ENCODE peak calls at places on chromosomes 12 and 14, in four cellular contexts. D is mesenchymal stem cell, G is neuronal stem cell, K is IMR-90. H is an unnamed sample.

GRCh38 chr12:47602330-47602729 is 103.5 kb downstream of the RPAP3 start:
- DNase-seq in D (peak; percentile 3), G (no peak), K (peak; percentile 52), H (no peak)

GRCh38 chr12:42262271-42262670 is 24.2 kb upstream of the YAF2 start:
- DNase-seq in D (no peak), G (no peak), K (peak; percentile 2), H (no peak)

GRCh38 chr12:53579545-53579955 is 46.6 kb downstream of the ATF7 start:
- DNase-seq in D (no peak), G (no peak), K (no peak), H (peak; percentile 36)

GRCh38 chr12:119949145-119949544 is 39.9 kb upstream of the BICDL1 start:
- DNase-seq in D (no peak), G (no peak), K (no peak), H (no peak)

GRCh38 chr12:32115404-32116104 is 8.9 kb downstream of the BICD1 start:
- DNase-seq in D (peak; percentile 97), G (no peak), K (peak; percentile 100), H (no peak)

GRCh38 chr12:103924761-103925641 is 5.2 kb upstream of the HSP90B1 start:
- DNase-seq in D (peak; percentile 75), G (no peak), K (peak; percentile 88), H (no peak)

GRCh38 chr12:89333564-89334252 is 18.6 kb downstream of the DUSP6 start:
- DNase-seq in D (peak; percentile 75), G (no peak), K (no peak), H (peak; percentile 14)

GRCh38 chr14:75484711-75485429 is 37.4 kb upstream of the BATF start:
- DNase-seq in D (no peak), G (no peak), K (no peak), H (peak; percentile 38)

GRCh38 chr12:45208604-45209487 is 7.0 kb upstream of the ANO6 start:
- DNase-seq in D (peak; percentile 85), G (no peak), K (peak; percentile 84), H (no peak)

GRCh38 chr14:30990766-30991165 is 34.7 kb upstream of the AP4S1 start:
- DNase-seq in D (peak; percentile 40), G (no peak), K (peak; percentile 54), H (no peak)

GRCh38 chr14:97655169-97655948 is 858.2 kb downstream of the VRK1 start:
- DNase-seq in D (no peak), G (no peak), K (no peak), H (peak; percentile 17)

GRCh38 chr12:1546931-1547640 is 47.3 kb downstream of the FBXL14 start:
- DNase-seq in D (no peak), G (no peak), K (no peak), H (no peak)

GRCh38 chr12:45168976-45169375 is 46.9 kb upstream of the ANO6 start:
- DNase-seq in D (no peak), G (no peak), K (no peak), H (no peak)

GRCh38 chr12:20459920-20460319 is 91.6 kb downstream of the PDE3A start:
- DNase-seq in D (no peak), G (no peak), K (no peak), H (no peak)

GRCh38 chr12:124927325-124928094 is 13.1 kb upstream of the UBC start:
- DNase-seq in D (peak; percentile 92), G (peak; percentile 91), K (peak; percentile 79), H (peak; percentile 98)

GRCh38 chr14:39228044-39228443 is 5.7 kb upstream of the MIA2 start:
- DNase-seq in D (no peak), G (no peak), K (no peak), H (peak; percentile 45)

GRCh38 chr12:79871621-79872020 is 63.3 kb downstream of the PPP1R12A start:
- DNase-seq in D (no peak), G (no peak), K (no peak), H (no peak)

DNA sequence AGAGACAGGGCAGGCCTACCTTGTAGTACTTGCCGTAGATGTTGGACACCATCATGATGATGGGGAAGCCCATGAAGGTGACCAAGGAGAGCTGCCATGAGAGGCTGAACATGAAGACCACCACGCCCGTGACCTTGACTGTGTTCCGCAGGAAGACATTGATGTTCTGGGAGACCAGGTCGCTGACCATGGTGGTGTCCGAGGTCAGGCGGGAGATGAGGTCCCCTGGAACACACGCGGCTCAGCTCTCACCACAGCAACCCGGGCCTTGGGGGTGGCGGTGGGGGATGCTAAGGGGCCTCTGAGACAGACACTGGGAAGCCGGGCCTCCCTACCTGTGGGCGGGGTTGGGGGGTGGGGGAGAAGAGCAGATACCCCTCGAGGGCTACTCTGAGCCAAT is 17.7 kb downstream of the ABCB9 start:
- DNase-seq in D (no peak), G (no peak), K (no peak), H (no peak)
- H4K91ac ChIP-seq in D (no peak overlapping the region), G (no peak overlapping the region), K (peak overlapping the region; percentile 52), H (no peak overlapping the region)

GRCh38 chr14:52020866-52021717 is 31.7 kb downstream of the RTRAF start:
- DNase-seq in D (no peak), G (no peak), K (no peak), H (no peak)
- H2AK5ac ChIP-seq in D (no peak overlapping the region), G (no peak overlapping the region), K (no peak overlapping the region), H (no peak overlapping the region)

GRCh38 chr12:27515671-27516070 is 8.3 kb upstream of the PPFIBP1 start:
- DNase-seq in D (no peak), G (no peak), K (no peak), H (peak; percentile 88)

GRCh38 chr12:27513155-27513824 is 10.7 kb upstream of the PPFIBP1 start:
- DNase-seq in D (no peak), G (no peak), K (no peak), H (no peak)

GRCh38 chr12:27517961-27518668 is 5.9 kb upstream of the PPFIBP1 start:
- DNase-seq in D (no peak), G (no peak), K (no peak), H (no peak)

GRCh38 chr12:27517532-27517931 is 6.5 kb upstream of the PPFIBP1 start:
- DNase-seq in D (no peak), G (no peak), K (no peak), H (no peak)

GRCh38 chr12:27516625-27517024 is 7.4 kb upstream of the PPFIBP1 start:
- DNase-seq in D (no peak), G (no peak), K (no peak), H (no peak)
- H2BK120ac ChIP-seq in D (no peak overlapping the region), G (no peak overlapping the region), K (no peak overlapping the region), H (peak overlapping the region; percentile 81)

DNA sequence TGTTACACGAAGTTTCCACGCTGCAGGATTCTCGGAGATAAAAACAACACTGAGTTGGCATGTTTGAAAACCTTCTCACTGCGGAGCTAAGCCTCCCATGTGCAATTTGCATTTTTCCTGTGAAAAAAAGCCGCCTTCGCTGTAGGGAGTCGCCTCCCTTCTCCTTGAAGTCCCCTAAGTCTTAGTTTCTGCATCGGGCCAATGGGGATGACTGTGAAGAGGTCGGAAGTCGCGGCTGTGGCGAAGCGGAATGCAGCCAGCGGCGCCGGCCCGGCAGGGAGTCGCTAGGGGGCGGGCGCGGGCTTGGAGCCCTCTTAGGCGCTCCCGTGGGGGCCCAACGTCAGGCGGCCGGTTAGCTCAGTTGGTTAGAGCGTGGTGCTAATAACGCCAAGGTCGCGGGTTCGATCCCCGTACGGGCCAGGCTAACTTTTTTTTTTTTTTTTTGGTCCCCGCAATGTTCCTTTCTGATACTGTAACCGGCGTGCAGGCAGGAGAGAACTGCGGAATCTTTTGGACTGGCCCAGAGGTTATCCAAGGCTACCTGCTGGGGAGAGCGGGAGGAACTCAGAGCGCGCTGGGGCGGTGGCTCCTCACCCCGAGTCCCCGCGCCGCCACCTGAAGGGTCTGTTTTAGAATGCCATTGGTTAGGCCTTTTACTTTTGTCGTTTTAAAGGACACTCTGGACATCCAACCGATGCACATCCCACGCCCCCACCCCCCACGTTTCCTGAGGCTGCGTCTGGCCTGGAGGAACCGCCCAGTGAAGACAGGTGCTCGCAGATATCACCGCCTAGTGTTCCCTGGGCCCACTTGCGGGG is 2.6 kb upstream of the ZNF839 start:
- DNase-seq in D (peak; percentile 95), G (peak; percentile 94), K (peak; percentile 91), H (peak; percentile 91)
- H4K91ac ChIP-seq in D (no peak overlapping the region), G (no peak overlapping the region), K (peak overlapping the region; percentile 2), H (peak overlapping the region; percentile 77)